ENCODE peak calls at places on chromosomes 7 and 10, in seven cellular contexts. R is psoas muscle, A is brain microvascular endothelial cell, I is NCI-H2081 treated with DMSO at 0.1 percent for 48 hours, V is body of pancreas, Z is upper lobe of right lung, W is NCI-H510A treated with DMSO at 0.1 percent for 48 hours. D is an unnamed sample.

GRCh38 chr7:94228678-94229077 is 166.0 kb upstream of the COL1A2 start:
- DNase-seq in R (no peak), A (no peak), I (no peak), V (no peak), Z (no peak), W (no peak), D (no peak)

GRCh38 chr7:32357535-32358277 is 132.5 kb downstream of the LSM5 start:
- DNase-seq in R (no peak), A (no peak), I (no peak), V (no peak), Z (no peak), W (peak; percentile 3), D (peak; percentile 47)

GRCh38 chr7:112174192-112174591 is 32.0 kb downstream of the DOCK4 start:
- DNase-seq in R (no peak), A (no peak), I (no peak), V (no peak), Z (no peak), W (no peak), D (no peak)

GRCh38 chr10:29119374-29119773 is 169.5 kb upstream of the LYZL1 start:
- DNase-seq in R (no peak), A (no peak), I (no peak), V (peak; percentile 41), Z (no peak), W (no peak), D (peak; percentile 87)

GRCh38 chr7:152674860-152675760 is 831 bp downstream of the XRCC2 start:
- DNase-seq in R (no peak), A (no peak), I (peak; percentile 90), V (no peak), Z (no peak), W (peak; percentile 39), D (peak; percentile 58)

GRCh38 chr7:71480814-71481213 is 348.9 kb downstream of the GALNT17 start:
- DNase-seq in R (no peak), A (no peak), I (no peak), V (no peak), Z (no peak), W (no peak), D (no peak)

GRCh38 chr7:121945066-121945848 is 72.3 kb downstream of the PTPRZ1 start:
- DNase-seq in R (no peak), A (peak; percentile 1), I (no peak), V (no peak), Z (no peak), W (no peak), D (no peak)

GRCh38 chr7:156438011-156438410 is 202.6 kb upstream of the RNF32 start:
- DNase-seq in R (no peak), A (no peak), I (no peak), V (no peak), Z (no peak), W (no peak), D (no peak)

GRCh38 chr10:58836991-58837390 is 324.3 kb downstream of the BICC1 start:
- DNase-seq in R (no peak), A (no peak), I (no peak), V (no peak), Z (no peak), W (no peak), D (no peak)

GRCh38 chr7:107472116-107472515 is 2.3 kb downstream of the GPR22 start:
- DNase-seq in R (no peak), A (no peak), I (no peak), V (no peak), Z (no peak), W (no peak), D (no peak)

GRCh38 chr7:31874631-31875374 is 187.8 kb downstream of the PPP1R17 start:
- DNase-seq in R (no peak), A (no peak), I (no peak), V (no peak), Z (no peak), W (no peak), D (no peak)

GRCh38 chr7:39659356-39660013 is 36.1 kb downstream of the RALA start:
- DNase-seq in R (no peak), A (no peak), I (no peak), V (no peak), Z (no peak), W (no peak), D (no peak)

GRCh38 chr7:36151921-36152755 is 916 bp upstream of the EEPD1 start:
- DNase-seq in R (no peak), A (no peak), I (no peak), V (peak; percentile 42), Z (no peak), W (no peak), D (no peak)

GRCh38 chr10:1363466-1364121 is 307.4 kb downstream of the WDR37 start:
- DNase-seq in R (no peak), A (no peak), I (no peak), V (no peak), Z (peak; percentile 57), W (no peak), D (no peak)

GRCh38 chr7:40990841-40991240 is 712.0 kb downstream of the INHBA start:
- DNase-seq in R (no peak), A (no peak), I (no peak), V (no peak), Z (no peak), W (no peak), D (no peak)

GRCh38 chr10:77291596-77292505 is 345.8 kb downstream of the KCNMA1 start:
- DNase-seq in R (no peak), A (peak; percentile 42), I (no peak), V (no peak), Z (no peak), W (no peak), D (peak; percentile 61)

GRCh38 chr10:29713450-29713849 is 78.7 kb upstream of the SVIL start:
- DNase-seq in R (no peak), A (no peak), I (no peak), V (no peak), Z (no peak), W (no peak), D (no peak)

GRCh38 chr10:11629731-11630130 is 18.3 kb upstream of the USP6NL start:
- DNase-seq in R (no peak), A (no peak), I (no peak), V (no peak), Z (no peak), W (no peak), D (no peak)